ENCODE peak calls at places on chromosome 11, in eight cellular contexts. L is uterus; E is gastrocnemius medialis; G is naive thymus-derived CD4-positive, alpha-beta T cell; C is endothelial cell of umbilical vein; F is IMR-90; H is CD4-positive, CD25-positive, alpha-beta regulatory T cell; W is upper lobe of left lung. Q is an unnamed sample. For H3K4me1, the result is how much of the 10 kb centered on the place peaks cover.

GRCh38 chr11:128193633-128194032 is 393.7 kb downstream of the ETS1 start:
- DNase-seq in E (no peak), W (no peak), H (no peak), G (no peak), L (no peak), F (no peak), C (no peak), Q (peak)

GRCh38 chr11:577611-577894 is 1.3 kb downstream of the PHRF1 start:
- DNase-seq in F (no peak), H (no peak), W (peak), L (no peak), G (no peak), E (no peak), C (no peak), Q (no peak)

GRCh38 chr11:117300301-117300700 is 9.2 kb downstream of the BACE1-AS start:
- DNase-seq in H (no peak), L (peak), E (no peak), G (no peak), C (no peak), W (peak), F (peak), Q (no peak)

GRCh38 chr11:118892515-118892914 is 8.8 kb downstream of the CXCR5 start:
- DNase-seq in F (no peak), L (no peak), W (no peak), G (peak), C (no peak), E (no peak), H (peak), Q (no peak)

GRCh38 chr11:74037309-74037708 is 28.4 kb upstream of the UCP3 start:
- DNase-seq in C (no peak), H (no peak), F (peak), E (no peak), L (no peak), W (no peak), G (no peak), Q (peak)

GRCh38 chr11:121595717-121596156 is 143.0 kb upstream of the SORL1-AS1 start:
- DNase-seq in H (no peak), F (peak), E (no peak), L (peak), C (no peak), W (no peak), G (no peak), Q (peak)

GRCh38 chr11:90434858-90435257 is 212.0 kb upstream of the CHORDC1 start:
- DNase-seq in L (no peak), W (no peak), C (peak), F (no peak), E (no peak), G (no peak), H (peak), Q (no peak)

GRCh38 chr11:111365722-111366559 is 13.1 kb downstream of the POU2AF1 start:
- DNase-seq in E (no peak), F (no peak), C (no peak), W (no peak), H (no peak), G (no peak), L (no peak), Q (no peak)

GRCh38 chr11:108887436-108888238 is 222.8 kb downstream of the DDX10 start:
- DNase-seq in F (no peak), W (no peak), L (no peak), G (peak), C (no peak), H (peak), E (no peak), Q (no peak)

GRCh38 chr11:70192666-70193410 is 10.3 kb upstream of the FADD start:
- DNase-seq in G (no peak), W (no peak), E (peak), L (no peak), C (no peak), F (no peak), H (no peak), Q (no peak)

GRCh38 chr11:92886243-92886905 is 83.1 kb upstream of the MTNR1B start:
- DNase-seq in E (no peak), L (peak), W (no peak), H (peak), C (peak), G (no peak), F (peak), Q (peak)

GRCh38 chr11:64239662-64240466 is 1.0 kb upstream of the FKBP2 start:
- DNase-seq in C (no peak), L (no peak), W (peak), F (no peak), E (no peak), H (no peak), G (no peak), Q (peak)

GRCh38 chr11:118917488-118918127 is 8.1 kb downstream of the BCL9L start:
- DNase-seq in H (peak), G (peak), E (peak), W (peak), F (peak), L (peak), C (no peak), Q (peak)

GRCh38 chr11:72643547-72643946 is 30.7 kb downstream of the PDE2A start:
- DNase-seq in W (no peak), H (no peak), C (no peak), L (no peak), G (no peak), F (no peak), E (no peak), Q (peak)

GRCh38 chr11:58573451-58574104 is 2.1 kb downstream of the LPXN start:
- DNase-seq in C (peak), E (peak), H (peak), G (peak), W (no peak), L (peak), F (peak), Q (peak)

GRCh38 chr11:2272946-2273280 is 2.5 kb upstream of the ASCL2 start:
- DNase-seq in H (no peak), C (no peak), W (no peak), F (no peak), G (no peak), E (no peak), L (peak), Q (no peak)

GRCh38 chr11:82892611-82893169 is 7.5 kb downstream of the PRCP start:
- DNase-seq in H (no peak), F (no peak), L (no peak), W (no peak), C (no peak), E (no peak), G (no peak), Q (no peak)

GRCh38 chr11:45859661-45860140 is 12.4 kb downstream of the CRY2 start:
- DNase-seq in H (no peak), E (peak), F (peak), G (no peak), C (peak), L (peak), W (peak), Q (peak)

GRCh38 chr11:28837599-28837998 is 729.4 kb downstream of the METTL15 start:
- DNase-seq in C (no peak), F (no peak), H (no peak), W (no peak), L (no peak), G (no peak), E (no peak), Q (no peak)
- H3K4me1 ChIP-seq in C (half or more), F (under half), H (under half), W (under half), L (under half), G (under half), E (under half), Q (under half)

GRCh38 chr11:43880640-43881159 is at the start of gene ALKBH3:
- DNase-seq in W (peak), L (peak), G (peak), C (peak), E (peak), H (peak), F (peak), Q (peak)
- H3K27ac ChIP-seq in W (peak), L (peak), G (peak), C (peak), E (peak), H (peak), F (peak), Q (no peak)

GRCh38 chr11:13302440-13302958 is 24.9 kb downstream of the BMAL1 start:
- DNase-seq in W (no peak), E (no peak), F (no peak), L (no peak), G (no peak), C (no peak), H (no peak), Q (no peak)

GRCh38 chr11:13303668-13304649 is 26.4 kb downstream of the BMAL1 start:
- DNase-seq in E (no peak), F (no peak), G (no peak), H (peak), W (no peak), C (no peak), L (no peak), Q (no peak)

GRCh38 chr11:13298765-13299164 is 21.2 kb downstream of the BMAL1 start:
- DNase-seq in C (no peak), E (no peak), H (no peak), F (no peak), G (no peak), W (no peak), L (no peak), Q (no peak)

GRCh38 chr11:13304655-13305340 is 27.2 kb downstream of the BMAL1 start:
- DNase-seq in G (no peak), H (no peak), W (no peak), L (no peak), E (peak), C (peak), F (no peak), Q (no peak)

DNA sequence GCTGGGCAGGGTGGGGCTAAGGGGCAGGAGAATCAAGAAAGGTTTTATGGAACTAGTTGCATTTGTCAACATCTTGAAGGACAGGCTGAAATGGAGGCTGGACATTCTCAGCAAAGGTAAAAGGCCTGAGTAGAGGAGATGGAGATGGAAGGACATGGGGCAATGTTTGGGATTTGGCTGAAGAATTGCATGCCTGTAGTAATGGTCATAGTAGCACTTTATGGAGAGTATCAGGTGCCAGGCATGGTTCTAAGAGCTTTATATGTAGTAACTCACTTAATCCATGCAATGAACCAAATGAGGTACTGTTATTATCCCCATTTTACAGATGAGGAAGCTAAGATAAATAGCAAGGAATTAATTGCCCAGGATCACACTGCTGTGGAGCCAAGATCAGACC is 23.9 kb downstream of the BMAL1 start:
- DNase-seq in W (no peak), L (no peak), F (no peak), E (no peak), C (no peak), G (no peak), H (no peak), Q (no peak)
- H3K4me1 ChIP-seq in W (under half), L (under half), F (under half), E (half or more), C (under half), G (under half), H (half or more), Q (under half)

GRCh38 chr11:57155400-57155799 is 26.4 kb upstream of the LRRC55 start:
- DNase-seq in F (no peak), L (no peak), G (no peak), C (no peak), W (no peak), E (no peak), H (no peak), Q (peak)
- H3K27ac ChIP-seq in F (no peak), L (no peak), G (no peak), C (no peak), W (no peak), E (no peak), H (no peak), Q (no peak)

DNA sequence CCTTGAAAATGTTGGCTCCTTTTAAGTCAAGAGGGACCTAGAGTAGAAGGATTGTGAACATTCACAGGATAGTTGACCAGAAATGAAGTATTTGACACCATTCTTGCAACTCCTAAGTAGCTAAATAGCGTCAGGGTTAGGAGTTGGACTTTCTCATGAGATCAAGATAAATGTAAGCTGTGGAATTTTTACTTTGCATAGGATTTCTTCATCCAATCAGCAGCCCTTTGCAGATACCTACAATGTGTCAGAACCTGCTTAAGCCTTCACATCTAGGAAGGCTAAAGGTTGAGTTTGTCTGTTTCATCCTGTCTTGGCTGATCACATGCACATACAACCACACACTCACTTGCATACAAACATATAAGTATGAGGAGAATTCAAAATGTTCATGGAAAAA is 32.3 kb downstream of the CD44 start:
- DNase-seq in E (no peak), L (no peak), W (no peak), C (no peak), H (no peak), G (no peak), F (no peak), Q (no peak)
- H3K4me1 ChIP-seq in E (under half), L (under half), W (half or more), C (under half), H (half or more), G (half or more), F (under half), Q (half or more)

GRCh38 chr11:105942951-105943350 is 79.1 kb downstream of the MSANTD4 start:
- DNase-seq in C (no peak), H (no peak), L (no peak), E (no peak), W (no peak), F (peak), G (no peak), Q (no peak)
- H3K27ac ChIP-seq in C (no peak), H (no peak), L (no peak), E (no peak), W (no peak), F (no peak), G (no peak), Q (no peak)

DNA sequence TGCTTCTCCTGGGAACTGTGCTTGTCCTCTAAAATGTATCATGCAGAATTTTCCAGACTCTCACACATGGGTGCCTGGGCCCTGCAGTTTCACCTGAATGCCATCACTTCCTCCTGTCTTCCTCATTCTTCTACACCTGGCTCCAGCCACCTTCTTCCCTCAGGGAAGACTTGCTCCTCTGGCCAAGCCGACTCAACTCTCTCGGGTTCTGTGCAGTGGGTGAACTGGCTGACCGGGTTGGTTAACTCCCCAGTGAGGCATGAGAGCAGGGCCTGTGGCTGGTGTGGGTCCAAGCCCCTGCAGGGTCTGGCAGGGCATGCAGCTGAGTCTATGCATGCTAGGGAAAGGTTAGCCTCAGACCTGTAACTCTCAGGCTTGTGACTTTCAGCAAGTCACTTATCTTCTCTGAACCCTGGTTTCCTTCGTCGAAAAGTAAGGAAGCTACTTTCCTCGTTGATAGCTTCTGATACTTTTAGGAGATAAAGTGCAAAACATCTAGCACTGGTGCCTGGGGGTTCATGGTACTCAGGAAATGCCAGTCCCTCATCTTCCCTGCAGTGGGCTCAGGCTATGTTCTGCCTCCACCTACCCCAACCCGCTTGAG is 11.9 kb downstream of the CD82 start:
- DNase-seq in G (no peak), E (no peak), W (no peak), C (no peak), F (no peak), H (no peak), L (no peak), Q (no peak)
- H3K4me1 ChIP-seq in G (half or more), E (under half), W (half or more), C (under half), F (under half), H (half or more), L (under half), Q (under half)

GRCh38 chr11:91871791-91872190 is 352.8 kb upstream of the FAT3 start:
- DNase-seq in L (no peak), W (no peak), G (no peak), C (peak), H (no peak), E (no peak), F (no peak), Q (no peak)

GRCh38 chr11:91869751-91870150 is 354.9 kb upstream of the FAT3 start:
- DNase-seq in L (no peak), E (no peak), W (no peak), H (no peak), C (no peak), F (no peak), G (no peak), Q (no peak)

GRCh38 chr11:91872216-91872615 is 352.4 kb upstream of the FAT3 start:
- DNase-seq in C (no peak), H (no peak), L (no peak), E (no peak), W (no peak), F (no peak), G (no peak), Q (no peak)

GRCh38 chr11:91871048-91871447 is 353.6 kb upstream of the FAT3 start:
- DNase-seq in E (no peak), W (no peak), C (peak), F (no peak), G (no peak), L (no peak), H (no peak), Q (no peak)

DNA sequence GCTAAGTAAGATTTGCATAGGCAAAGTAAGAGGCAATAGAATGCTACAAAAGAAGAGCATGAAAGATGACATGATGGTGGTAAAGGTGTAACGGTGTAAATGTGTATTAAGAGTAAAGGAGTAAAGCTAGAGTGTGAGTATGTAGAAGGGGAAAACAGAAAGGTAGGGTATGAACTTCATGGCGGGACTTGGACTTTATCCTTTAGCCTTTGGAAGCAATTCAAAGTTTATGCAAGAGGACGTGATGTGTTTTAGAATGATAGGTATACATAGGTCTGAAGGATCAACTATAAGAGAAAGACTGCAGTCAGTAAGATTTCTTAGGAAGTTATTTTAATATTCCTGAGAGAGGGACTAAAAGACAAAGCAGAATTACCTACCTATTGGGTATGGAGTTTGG is 358.0 kb upstream of the FAT3 start:
- DNase-seq in L (no peak), F (no peak), W (no peak), E (no peak), H (no peak), C (no peak), G (no peak), Q (no peak)
- H3K27ac ChIP-seq in L (no peak), F (no peak), W (no peak), E (no peak), H (no peak), C (no peak), G (no peak), Q (no peak)

GRCh38 chr11:68470304-68470811 is 9.8 kb downstream of the PPP6R3 start:
- DNase-seq in H (no peak), W (no peak), C (no peak), F (no peak), E (no peak), L (no peak), G (no peak), Q (no peak)
- H3K4me1 ChIP-seq in H (half or more), W (half or more), C (under half), F (under half), E (half or more), L (under half), G (half or more), Q (under half)

GRCh38 chr11:123193742-123194141 is 1.3 kb downstream of the CLMP start:
- DNase-seq in C (no peak), H (no peak), L (no peak), W (no peak), G (no peak), F (no peak), E (no peak), Q (no peak)

GRCh38 chr11:123197711-123198110 is 2.7 kb upstream of the CLMP start:
- DNase-seq in W (no peak), C (no peak), L (no peak), G (no peak), E (no peak), F (peak), H (peak), Q (peak)

GRCh38 chr11:123195182-123196059 is at the start of gene CLMP:
- DNase-seq in H (no peak), L (peak), F (peak), E (no peak), G (peak), C (no peak), W (peak), Q (no peak)

GRCh38 chr11:123194308-123195181 is 503 bp downstream of the CLMP start:
- DNase-seq in F (peak), G (no peak), C (no peak), L (peak), H (no peak), E (no peak), W (peak), Q (no peak)

DNA sequence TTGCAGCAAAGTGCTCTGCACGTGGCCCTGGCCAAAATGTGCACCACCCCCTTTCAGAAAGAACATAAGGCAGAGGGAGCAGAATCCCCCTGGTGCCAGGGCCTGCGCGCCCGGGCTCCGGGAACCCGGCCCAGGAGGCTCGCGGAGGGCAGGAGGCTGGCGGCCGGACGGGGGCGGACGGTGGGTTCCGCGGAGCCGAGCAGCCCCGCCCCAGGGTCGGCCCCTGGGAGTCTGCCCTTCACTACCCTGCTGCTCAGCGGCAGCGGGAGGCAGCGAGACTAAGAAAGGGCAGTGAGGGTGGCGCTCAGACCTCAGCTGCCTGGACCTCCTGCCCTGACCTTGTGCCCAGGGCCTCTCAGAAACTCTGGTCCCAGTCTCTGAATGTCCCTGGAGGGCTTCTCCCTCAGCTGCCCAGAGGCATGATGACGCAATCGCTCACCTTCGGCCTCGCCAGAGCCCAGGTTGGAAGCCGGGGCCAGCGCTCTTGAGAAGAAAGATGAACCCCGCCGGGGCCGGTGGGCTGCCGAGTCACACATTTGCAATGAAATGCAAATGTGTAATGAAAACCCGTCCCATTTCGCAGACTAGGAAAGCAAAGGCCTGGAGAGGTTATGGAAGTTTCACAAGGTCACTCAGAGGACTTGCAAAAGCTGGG is 1.1 kb upstream of the CLMP start:
- DNase-seq in W (peak), G (no peak), L (no peak), E (no peak), F (no peak), H (no peak), C (no peak), Q (no peak)
- H3K27ac ChIP-seq in W (no peak), G (no peak), L (peak), E (no peak), F (peak), H (no peak), C (no peak), Q (no peak)

Q was measured in foreskin keratinocyte.